ENCODE peak calls at places on chromosomes 13 and 19, in eight cellular contexts. X is body of pancreas, Y is IMR-90, R is breast epithelium, V is Caco-2, K is WERI-Rb-1, C is thoracic aorta, O is fibroblast of mammary gland. W is an unnamed sample.

GRCh38 chr13:95411641-95412040 is 110.4 kb upstream of the ABCC4 start:
- DNase-seq in K (no peak), V (no peak), C (no peak), X (no peak), Y (no peak), O (peak; percentile 41), R (no peak), W (no peak)

GRCh38 chr19:21699197-21699596 is 68.2 kb downstream of the ZNF100 start:
- DNase-seq in O (no peak), C (no peak), K (no peak), V (no peak), Y (no peak), X (no peak), R (no peak), W (no peak)

GRCh38 chr19:39237200-39238184 is 7.3 kb downstream of the IFNL3 start:
- DNase-seq in Y (no peak), O (no peak), C (no peak), V (peak; percentile 91), X (peak; percentile 96), R (peak; percentile 18), K (peak; percentile 20), W (peak; percentile 23)

GRCh38 chr13:112619730-112620639 is 32.0 kb upstream of the TUBGCP3 start:
- DNase-seq in O (peak; percentile 2), Y (no peak), R (no peak), V (peak; percentile 39), C (no peak), K (peak; percentile 5), X (no peak), W (no peak)

GRCh38 chr19:4449826-4450075 is 7.8 kb downstream of the UBXN6 start:
- DNase-seq in O (no peak), Y (no peak), C (no peak), K (no peak), V (no peak), X (no peak), R (no peak), W (no peak)

GRCh38 chr19:45668342-45668871 is 386 bp downstream of the GIPR start:
- DNase-seq in V (no peak), K (no peak), C (no peak), R (no peak), O (no peak), Y (no peak), X (no peak), W (no peak)

GRCh38 chr13:64810701-64811258 is 2419.4 kb downstream of the PCDH9 start:
- DNase-seq in X (no peak), Y (peak; percentile 29), R (no peak), K (no peak), V (no peak), C (no peak), O (peak; percentile 0), W (no peak)

GRCh38 chr13:96025283-96025682 is 27.9 kb downstream of the UGGT2 start:
- DNase-seq in V (no peak), X (no peak), C (no peak), K (no peak), Y (no peak), R (no peak), O (peak; percentile 29), W (no peak)

GRCh38 chr19:29687244-29687896 is 22.1 kb downstream of the PLEKHF1 start:
- DNase-seq in X (peak; percentile 36), K (no peak), C (no peak), O (peak; percentile 99), V (no peak), R (no peak), Y (peak; percentile 98), W (no peak)

GRCh38 chr19:3440082-3440481 is 40.2 kb downstream of the SMIM24 start:
- DNase-seq in Y (no peak), X (peak; percentile 52), O (peak; percentile 41), V (peak; percentile 57), C (no peak), K (peak; percentile 78), R (no peak), W (no peak)

GRCh38 chr13:24215732-24216131 is 55.2 kb downstream of the SPATA13 start:
- DNase-seq in O (peak; percentile 73), C (no peak), V (no peak), K (no peak), Y (peak; percentile 60), X (peak; percentile 92), R (peak; percentile 60), W (peak; percentile 78)

GRCh38 chr19:52961981-52962380 is 700 bp downstream of the ZNF816 start:
- DNase-seq in K (no peak), V (no peak), O (peak; percentile 4), R (no peak), X (no peak), C (no peak), Y (no peak), W (no peak)

GRCh38 chr19:30681162-30681996 is 309.2 kb downstream of the ZNF536 start:
- DNase-seq in C (no peak), X (no peak), O (no peak), K (no peak), Y (no peak), V (no peak), R (no peak), W (no peak)

GRCh38 chr19:34853369-34853768 is 73.3 kb upstream of the ZNF30 start:
- DNase-seq in K (no peak), Y (no peak), O (no peak), C (no peak), R (no peak), X (no peak), V (no peak), W (no peak)

GRCh38 chr13:29955137-29955650 is 104.8 kb upstream of the UBL3 start:
- DNase-seq in O (no peak), V (no peak), K (no peak), R (no peak), Y (no peak), X (no peak), C (no peak), W (no peak)

DNA sequence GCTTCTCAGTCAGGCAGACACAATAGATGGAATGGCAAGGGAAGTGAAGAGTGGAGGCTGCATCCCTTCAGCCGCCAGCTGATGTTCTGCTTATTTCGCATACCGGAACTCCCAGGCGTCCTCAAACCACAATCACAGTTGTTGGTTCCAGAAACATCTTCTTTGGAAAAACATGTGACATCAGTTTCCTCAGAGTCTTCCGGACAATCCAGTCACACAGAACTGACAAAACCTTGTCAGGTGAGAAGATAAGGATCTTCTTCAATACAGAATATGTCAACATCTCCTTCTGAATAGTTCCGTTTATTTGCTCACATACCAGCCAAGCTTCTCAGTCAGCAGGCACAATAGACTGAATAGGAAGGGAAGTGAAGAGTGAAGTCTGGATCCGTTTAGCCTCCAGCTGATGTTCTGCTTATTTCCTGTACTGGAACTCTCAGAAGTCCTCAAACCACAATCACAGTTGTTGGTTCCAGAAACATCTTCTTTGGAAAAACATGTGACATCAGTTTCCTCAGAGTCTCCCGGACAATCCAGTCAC is 45.1 kb upstream of the CEACAM21 start:
- DNase-seq in R (peak; percentile 57), Y (no peak), C (no peak), K (no peak), V (no peak), O (peak; percentile 4), X (peak; percentile 53), W (peak; percentile 72)
- H3K4me3 ChIP-seq in R (peak overlapping the region; percentile 43), Y (no peak overlapping the region), C (no peak overlapping the region), K (no peak overlapping the region), V (no peak overlapping the region), O (no peak overlapping the region), X (no peak overlapping the region), W (peak overlapping the region; percentile 31)

DNA sequence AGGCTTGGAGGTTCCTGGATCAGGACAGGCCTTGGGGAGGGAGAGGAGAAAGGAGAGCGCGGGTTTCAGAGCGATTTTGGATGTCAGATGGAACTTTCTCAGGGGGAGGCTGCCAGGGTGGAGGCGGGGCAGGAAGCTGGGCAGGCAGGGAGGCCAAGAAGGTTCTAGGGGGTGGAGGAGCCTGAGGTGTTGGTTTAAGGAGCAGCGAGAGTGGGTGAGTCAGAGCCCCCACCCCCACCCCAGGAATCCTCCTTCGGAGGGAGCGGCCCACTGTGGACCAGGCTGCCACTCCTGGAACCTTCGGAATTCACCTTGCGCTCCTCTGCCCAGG is 15.9 kb upstream of the NOP53 start:
- DNase-seq in K (no peak), O (peak; percentile 85), X (peak; percentile 90), Y (peak; percentile 85), R (peak; percentile 92), C (peak; percentile 65), V (peak; percentile 79), W (no peak)
- H3K4me3 ChIP-seq in K (no peak overlapping the region), O (no peak overlapping the region), X (no peak overlapping the region), Y (no peak overlapping the region), R (peak overlapping the region; percentile 47), C (peak overlapping the region; percentile 72), V (peak overlapping the region; percentile 44), W (no peak overlapping the region)

GRCh38 chr13:67062160-67062559 is 168.0 kb downstream of the PCDH9 start:
- DNase-seq in C (no peak), V (no peak), R (no peak), K (no peak), Y (no peak), O (no peak), X (no peak), W (no peak)
- H3K4me3 ChIP-seq in C (no peak overlapping the region), V (no peak overlapping the region), R (no peak overlapping the region), K (no peak overlapping the region), Y (no peak overlapping the region), O (no peak overlapping the region), X (no peak overlapping the region), W (no peak overlapping the region)

GRCh38 chr19:2061093-2061935 is 10.3 kb upstream of the MKNK2 start:
- DNase-seq in V (peak; percentile 99), Y (peak; percentile 95), C (peak; percentile 99), O (peak; percentile 96), X (peak; percentile 100), R (peak; percentile 99), K (peak; percentile 99), W (peak; percentile 92)

GRCh38 chr19:2061936-2062729 is 11.1 kb upstream of the MKNK2 start:
- DNase-seq in Y (no peak), X (no peak), K (no peak), C (no peak), R (no peak), V (no peak), O (no peak), W (no peak)

GRCh38 chr19:2058570-2059421 is 7.8 kb upstream of the MKNK2 start:
- DNase-seq in X (no peak), Y (no peak), C (no peak), K (no peak), R (no peak), O (no peak), V (no peak), W (no peak)

GRCh38 chr19:2057484-2058469 is 6.7 kb upstream of the MKNK2 start:
- DNase-seq in C (no peak), Y (no peak), R (no peak), O (no peak), X (no peak), K (no peak), V (no peak), W (no peak)

DNA sequence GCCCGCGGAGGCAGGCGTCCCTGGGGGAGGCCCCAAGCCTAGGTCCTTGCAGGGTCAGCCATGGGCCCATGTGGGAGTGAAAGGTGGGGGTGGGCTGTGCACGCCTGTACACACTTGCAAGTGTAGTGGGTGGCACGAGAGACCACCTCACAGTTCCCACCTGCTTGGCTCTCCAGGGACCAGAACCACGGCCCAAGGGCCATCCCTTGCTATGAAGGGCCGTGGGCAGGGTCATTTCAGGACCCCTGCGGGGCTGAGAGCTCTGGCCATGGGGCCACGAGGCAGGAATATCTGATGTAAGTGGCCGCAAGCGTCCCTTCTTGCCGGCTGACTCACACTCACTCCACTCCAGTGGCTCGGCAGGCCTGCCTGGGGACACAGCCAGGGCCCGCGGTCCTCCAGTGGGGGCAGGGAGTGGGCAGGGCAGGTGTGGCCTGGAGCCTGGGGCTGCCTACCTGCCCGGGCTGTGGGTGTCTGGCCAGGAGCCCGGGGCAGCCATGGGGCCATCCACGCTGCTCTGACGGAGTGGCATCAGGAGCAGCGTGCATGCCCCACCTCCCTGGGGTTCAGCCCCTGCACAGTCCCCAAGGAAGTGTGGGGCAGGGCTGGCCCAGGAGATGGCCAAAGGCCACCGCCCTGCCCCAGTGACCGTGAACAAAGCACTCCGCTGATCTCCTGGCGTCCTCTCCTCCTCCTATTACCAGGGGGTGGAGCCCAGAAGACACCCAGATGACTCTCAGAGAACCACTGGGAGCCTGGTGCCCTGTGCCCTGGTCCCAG is 8.6 kb upstream of the MKNK2 start:
- DNase-seq in O (peak; percentile 73), X (peak; percentile 87), Y (peak; percentile 61), K (peak; percentile 65), C (no peak), V (peak; percentile 84), R (peak; percentile 66), W (peak; percentile 95)
- H3K4me3 ChIP-seq in O (no peak overlapping the region), X (no peak overlapping the region), Y (no peak overlapping the region), K (no peak overlapping the region), C (peak overlapping the region; percentile 85), V (peak overlapping the region; percentile 64), R (peak overlapping the region; percentile 20), W (peak overlapping the region; percentile 45)

W was measured in LNCaP clone FGC.